ENCODE peak calls at places on chromosomes 11 and 22, in four cellular contexts. U is heart right ventricle, B is BE2C, K is pancreas. Y is an unnamed sample.

GRCh38 chr22:19942071-19942885 is 660 bp upstream of the TXNRD2 start:
- DNase-seq in U (no peak), B (no peak), K (peak), Y (no peak)

GRCh38 chr22:23398701-23399366 is 181.3 kb downstream of the IGLL1 start:
- DNase-seq in U (no peak), B (no peak), K (peak), Y (no peak)

GRCh38 chr11:723120-723883 is 17.3 kb downstream of the EPS8L2 start:
- DNase-seq in U (no peak), B (peak), K (peak), Y (no peak)

GRCh38 chr11:10908215-10908990 is 50.5 kb upstream of the ZBED5 start:
- DNase-seq in U (no peak), B (no peak), K (peak), Y (no peak)

GRCh38 chr11:110148775-110149744 is 55.9 kb downstream of the ZC3H12C start:
- DNase-seq in U (no peak), B (no peak), K (no peak), Y (no peak)

GRCh38 chr11:637333-637592 is 194 bp downstream of the DRD4 start:
- DNase-seq in U (no peak), B (no peak), K (no peak), Y (no peak)

GRCh38 chr11:721913-722811 is 16.1 kb downstream of the EPS8L2 start:
- DNase-seq in U (no peak), B (no peak), K (peak), Y (no peak)

GRCh38 chr11:44775366-44776356 is 48.9 kb downstream of the TSPAN18 start:
- DNase-seq in U (peak), B (peak), K (peak), Y (peak)

GRCh38 chr11:22875869-22876473 is 15.7 kb upstream of the CCDC179 start:
- DNase-seq in U (no peak), B (peak), K (peak), Y (peak)

GRCh38 chr22:43118024-43118849 is 7.7 kb downstream of the BIK start:
- DNase-seq in U (no peak), B (no peak), K (no peak), Y (peak)

GRCh38 chr11:87726511-87726910 is 448.7 kb downstream of the RAB38 start:
- DNase-seq in U (no peak), B (no peak), K (no peak), Y (no peak)

GRCh38 chr11:87719311-87720073 is 455.8 kb downstream of the RAB38 start:
- DNase-seq in U (no peak), B (no peak), K (no peak), Y (no peak)

GRCh38 chr11:87724358-87724757 is 450.9 kb downstream of the RAB38 start:
- DNase-seq in U (no peak), B (no peak), K (no peak), Y (no peak)

GRCh38 chr11:87722756-87723599 is 452.3 kb downstream of the RAB38 start:
- DNase-seq in U (no peak), B (peak), K (no peak), Y (peak)
- TF ChIP-seq CTCF in U (peak), B (peak), K (peak), Y (peak)

GRCh38 chr11:119905162-119905561 is 176.2 kb upstream of the NECTIN1 start:
- DNase-seq in U (no peak), B (no peak), K (no peak), Y (no peak)
- TF ChIP-seq CTCF in U (no peak), B (no peak), K (no peak), Y (no peak)

GRCh38 chr22:26439559-26439958 is 10.5 kb downstream of the ASPHD2 start:
- DNase-seq in U (no peak), B (no peak), K (no peak), Y (no peak)
- TF ChIP-seq CTCF in U (no peak), B (no peak), K (no peak), Y (no peak)

DNA sequence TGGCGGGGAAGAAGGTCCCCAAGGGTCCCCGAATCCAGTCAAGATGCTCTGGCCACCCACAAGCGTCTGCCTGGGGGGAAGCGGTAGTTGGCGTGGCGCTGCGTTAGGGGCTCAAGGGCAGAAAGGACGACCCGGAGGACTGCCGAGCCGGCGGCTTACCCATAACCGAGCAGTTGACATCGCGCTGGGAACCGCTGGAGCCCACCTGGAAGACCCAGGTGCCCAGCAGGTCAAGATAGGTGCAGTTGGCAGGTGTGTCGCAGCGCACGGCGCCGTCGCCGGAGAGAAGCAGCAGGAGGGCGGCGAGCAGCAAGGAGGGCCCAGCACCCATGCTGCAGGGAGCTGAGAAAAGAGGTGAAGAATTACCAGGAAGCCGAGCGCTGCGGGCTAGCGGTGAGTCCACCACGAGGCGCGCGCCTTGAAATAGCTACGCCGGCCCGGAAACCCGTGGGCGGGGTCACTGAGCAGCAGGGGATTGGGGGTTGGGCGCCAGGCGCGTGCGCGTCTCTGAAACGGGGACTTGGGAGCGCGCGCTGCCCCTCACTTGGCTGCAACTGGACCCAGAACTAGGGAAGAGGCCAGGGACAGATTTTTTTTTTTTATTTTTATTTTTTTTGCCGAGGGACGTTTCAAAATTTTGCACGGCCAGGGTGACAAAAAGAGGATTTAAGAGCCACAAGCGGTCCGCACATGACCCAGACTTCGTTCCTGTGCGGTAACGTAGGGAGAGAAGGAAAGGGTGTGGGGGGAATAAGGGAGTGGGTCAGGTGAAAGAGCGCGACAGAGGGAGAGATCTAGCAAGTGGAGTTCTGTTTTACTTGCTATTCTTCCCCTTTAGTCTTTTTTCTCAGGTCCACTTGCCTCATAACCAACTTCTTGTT is at the start of gene CTSC:
- DNase-seq in U (peak), B (peak), K (peak), Y (peak)
- TF ChIP-seq CTCF in U (no peak), B (no peak), K (no peak), Y (no peak)

DNA sequence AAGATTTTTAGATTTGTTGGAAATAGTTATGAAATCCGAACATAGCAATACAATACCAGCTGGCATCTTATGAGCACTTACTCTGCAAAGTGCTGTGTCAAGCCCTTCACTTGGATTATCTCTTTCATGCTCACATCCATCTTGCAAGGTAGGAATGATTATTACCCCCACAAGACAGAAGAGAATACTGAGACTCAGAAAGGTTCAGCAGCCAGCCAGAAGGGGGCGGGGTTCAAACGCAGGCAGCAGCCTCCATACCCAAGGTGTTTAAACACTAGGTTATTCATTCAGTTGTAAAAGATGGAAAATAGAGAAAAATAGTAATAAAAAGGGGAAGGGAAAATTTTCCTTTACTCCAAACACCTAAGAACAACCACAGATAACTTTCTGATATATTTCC is 158.5 kb downstream of the CCDC34 start:
- DNase-seq in U (no peak), B (no peak), K (peak), Y (peak)
- TF ChIP-seq CTCF in U (no peak), B (no peak), K (no peak), Y (no peak)

GRCh38 chr11:46917109-46918086 is 952 bp downstream of the LRP4 start:
- DNase-seq in U (no peak), B (no peak), K (no peak), Y (peak)

GRCh38 chr11:46918087-46918751 is at the start of gene LRP4:
- DNase-seq in U (peak), B (peak), K (peak), Y (peak)

GRCh38 chr11:46916251-46916650 is 2.1 kb downstream of the LRP4 start:
- DNase-seq in U (no peak), B (no peak), K (no peak), Y (peak)

GRCh38 chr11:46914910-46915309 is 3.4 kb downstream of the LRP4 start:
- DNase-seq in U (no peak), B (no peak), K (no peak), Y (no peak)

DNA sequence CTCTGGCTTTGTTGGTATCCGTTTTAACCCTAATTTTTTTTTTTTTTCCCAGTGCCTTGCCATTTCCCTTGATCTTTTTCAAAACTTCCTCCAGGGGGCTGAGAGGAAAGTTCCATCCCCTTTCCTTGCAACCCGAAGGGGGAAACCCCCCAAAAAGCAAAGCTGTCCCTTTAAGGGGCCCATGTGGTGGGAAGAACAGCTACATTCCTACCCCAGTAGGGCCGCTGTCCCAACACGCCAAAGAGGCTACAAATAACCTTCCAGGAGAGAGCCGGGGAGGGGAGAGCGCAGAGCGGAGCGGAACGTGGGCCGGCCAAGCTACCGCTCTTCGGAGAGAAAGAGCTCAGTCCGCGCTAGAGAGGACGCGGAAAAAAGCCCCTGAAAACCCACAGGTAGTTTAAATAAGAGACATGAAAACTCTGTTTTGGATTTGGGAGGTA is 1.7 kb downstream of the LRP4 start:
- DNase-seq in U (peak), B (peak), K (peak), Y (peak)
- TF ChIP-seq CTCF in U (peak), B (peak), K (no peak), Y (no peak)

GRCh38 chr11:64564947-64565889 is 25.8 kb upstream of the SLC22A12 start:
- DNase-seq in U (no peak), B (no peak), K (no peak), Y (no peak)
- TF ChIP-seq CTCF in U (no peak), B (peak), K (no peak), Y (no peak)

GRCh38 chr11:74493816-74494630 is 499 bp upstream of the LIPT2 start:
- DNase-seq in U (no peak), B (no peak), K (no peak), Y (no peak)

GRCh38 chr11:74490945-74491344 is 2.6 kb downstream of the LIPT2 start:
- DNase-seq in U (no peak), B (no peak), K (no peak), Y (no peak)

GRCh38 chr11:74492084-74492483 is 1.4 kb downstream of the LIPT2 start:
- DNase-seq in U (no peak), B (no peak), K (no peak), Y (no peak)

GRCh38 chr11:74494916-74495315 is 1.4 kb upstream of the LIPT2 start:
- DNase-seq in U (no peak), B (no peak), K (no peak), Y (no peak)

GRCh38 chr11:74492974-74493815 is at the start of gene LIPT2:
- DNase-seq in U (peak), B (peak), K (peak), Y (peak)
- TF ChIP-seq CTCF in U (no peak), B (no peak), K (no peak), Y (no peak)

GRCh38 chr11:121292503-121293275 is at the start of gene SC5D:
- DNase-seq in U (peak), B (peak), K (peak), Y (peak)
- TF ChIP-seq CTCF in U (no peak), B (no peak), K (no peak), Y (no peak)

GRCh38 chr11:17208257-17208999 is 642 bp upstream of the PIK3C2A start:
- DNase-seq in U (no peak), B (peak), K (no peak), Y (no peak)
- TF ChIP-seq CTCF in U (no peak), B (no peak), K (no peak), Y (no peak)